ENCODE peak calls at places on chromosome 4, in four cellular contexts. One of them, this sample, is unnamed.

GRCh38 chr4:31390849-31391248 is 670.7 kb downstream of the PCDH7 start:
- DNase-seq in nucleus accumbens: no peak
- DNase-seq in NCI-H1105: no peak
- DNase-seq in stimulated activated CD8-positive, alpha-beta memory T cell treated with anti-CD3 and anti-CD28 coated beads, Interleukin-4, amount 100 ng/mL, for 24 hours: no peak
- DNase-seq in this sample: no peak

GRCh38 chr4:56410247-56410646 is 23.0 kb upstream of the AASDH start:
- DNase-seq in NCI-H1105: peak
- DNase-seq in nucleus accumbens: peak
- DNase-seq in stimulated activated CD8-positive, alpha-beta memory T cell treated with anti-CD3 and anti-CD28 coated beads, Interleukin-4, amount 100 ng/mL, for 24 hours: no peak
- DNase-seq in this sample: peak

GRCh38 chr4:118969359-118969758 is 80.7 kb downstream of the SYNPO2 start:
- DNase-seq in NCI-H1105: no peak
- DNase-seq in nucleus accumbens: no peak
- DNase-seq in stimulated activated CD8-positive, alpha-beta memory T cell treated with anti-CD3 and anti-CD28 coated beads, Interleukin-4, amount 100 ng/mL, for 24 hours: no peak
- DNase-seq in this sample: no peak

GRCh38 chr4:128782076-128782715 is 27.3 kb upstream of the JADE1 start:
- DNase-seq in stimulated activated CD8-positive, alpha-beta memory T cell treated with anti-CD3 and anti-CD28 coated beads, Interleukin-4, amount 100 ng/mL, for 24 hours: peak
- DNase-seq in nucleus accumbens: peak
- DNase-seq in NCI-H1105: no peak
- DNase-seq in this sample: no peak

GRCh38 chr4:70838400-70838971 is 1.2 kb downstream of the GRSF1 start:
- DNase-seq in NCI-H1105: no peak
- DNase-seq in stimulated activated CD8-positive, alpha-beta memory T cell treated with anti-CD3 and anti-CD28 coated beads, Interleukin-4, amount 100 ng/mL, for 24 hours: no peak
- DNase-seq in nucleus accumbens: no peak
- DNase-seq in this sample: no peak

GRCh38 chr4:133668061-133668851 is 519.2 kb downstream of the PCDH10 start:
- DNase-seq in NCI-H1105: no peak
- DNase-seq in nucleus accumbens: no peak
- DNase-seq in stimulated activated CD8-positive, alpha-beta memory T cell treated with anti-CD3 and anti-CD28 coated beads, Interleukin-4, amount 100 ng/mL, for 24 hours: no peak
- DNase-seq in this sample: no peak

GRCh38 chr4:51906167-51906647 is 63.3 kb downstream of the DCUN1D4 start:
- DNase-seq in NCI-H1105: no peak
- DNase-seq in stimulated activated CD8-positive, alpha-beta memory T cell treated with anti-CD3 and anti-CD28 coated beads, Interleukin-4, amount 100 ng/mL, for 24 hours: no peak
- DNase-seq in nucleus accumbens: peak
- DNase-seq in this sample: no peak

GRCh38 chr4:158826882-158827281 is 58.1 kb downstream of the FNIP2 start:
- DNase-seq in nucleus accumbens: no peak
- DNase-seq in stimulated activated CD8-positive, alpha-beta memory T cell treated with anti-CD3 and anti-CD28 coated beads, Interleukin-4, amount 100 ng/mL, for 24 hours: no peak
- DNase-seq in NCI-H1105: no peak
- DNase-seq in this sample: no peak

GRCh38 chr4:92304073-92304472 is 307 bp downstream of the GRID2 start:
- DNase-seq in stimulated activated CD8-positive, alpha-beta memory T cell treated with anti-CD3 and anti-CD28 coated beads, Interleukin-4, amount 100 ng/mL, for 24 hours: no peak
- DNase-seq in nucleus accumbens: peak
- DNase-seq in NCI-H1105: no peak
- DNase-seq in this sample: no peak

GRCh38 chr4:4474496-4474895 is 67.4 kb downstream of the STX18 start:
- DNase-seq in NCI-H1105: no peak
- DNase-seq in stimulated activated CD8-positive, alpha-beta memory T cell treated with anti-CD3 and anti-CD28 coated beads, Interleukin-4, amount 100 ng/mL, for 24 hours: no peak
- DNase-seq in nucleus accumbens: no peak
- DNase-seq in this sample: no peak

GRCh38 chr4:112564706-112565270 is 48.8 kb upstream of the NEUROG2 start:
- DNase-seq in stimulated activated CD8-positive, alpha-beta memory T cell treated with anti-CD3 and anti-CD28 coated beads, Interleukin-4, amount 100 ng/mL, for 24 hours: no peak
- DNase-seq in nucleus accumbens: no peak
- DNase-seq in NCI-H1105: no peak
- DNase-seq in this sample: no peak

GRCh38 chr4:40484346-40484745 is 145.3 kb downstream of the RBM47 start:
- DNase-seq in NCI-H1105: no peak
- DNase-seq in nucleus accumbens: no peak
- DNase-seq in stimulated activated CD8-positive, alpha-beta memory T cell treated with anti-CD3 and anti-CD28 coated beads, Interleukin-4, amount 100 ng/mL, for 24 hours: no peak
- DNase-seq in this sample: no peak

GRCh38 chr4:126661194-126661593 is 971.6 kb upstream of the INTU start:
- DNase-seq in nucleus accumbens: no peak
- DNase-seq in NCI-H1105: no peak
- DNase-seq in stimulated activated CD8-positive, alpha-beta memory T cell treated with anti-CD3 and anti-CD28 coated beads, Interleukin-4, amount 100 ng/mL, for 24 hours: no peak
- DNase-seq in this sample: no peak

GRCh38 chr4:155007660-155008176 is 200.7 kb upstream of the NPY2R start:
- DNase-seq in nucleus accumbens: no peak
- DNase-seq in NCI-H1105: no peak
- DNase-seq in stimulated activated CD8-positive, alpha-beta memory T cell treated with anti-CD3 and anti-CD28 coated beads, Interleukin-4, amount 100 ng/mL, for 24 hours: no peak
- DNase-seq in this sample: no peak

GRCh38 chr4:25523405-25523804 is 132.2 kb upstream of the SLC34A2 start:
- DNase-seq in nucleus accumbens: no peak
- DNase-seq in NCI-H1105: no peak
- DNase-seq in stimulated activated CD8-positive, alpha-beta memory T cell treated with anti-CD3 and anti-CD28 coated beads, Interleukin-4, amount 100 ng/mL, for 24 hours: no peak
- DNase-seq in this sample: no peak

GRCh38 chr4:153247116-153247490 is 42.9 kb downstream of the TRIM2 start:
- DNase-seq in stimulated activated CD8-positive, alpha-beta memory T cell treated with anti-CD3 and anti-CD28 coated beads, Interleukin-4, amount 100 ng/mL, for 24 hours: no peak
- DNase-seq in NCI-H1105: no peak
- DNase-seq in nucleus accumbens: no peak
- DNase-seq in this sample: no peak

GRCh38 chr4:57078685-57079521 is 31.3 kb downstream of the IGFBP7 start:
- DNase-seq in nucleus accumbens: peak
- DNase-seq in NCI-H1105: peak
- DNase-seq in stimulated activated CD8-positive, alpha-beta memory T cell treated with anti-CD3 and anti-CD28 coated beads, Interleukin-4, amount 100 ng/mL, for 24 hours: no peak
- DNase-seq in this sample: no peak

GRCh38 chr4:151031831-151032605 is 16.9 kb upstream of the LRBA start:
- DNase-seq in stimulated activated CD8-positive, alpha-beta memory T cell treated with anti-CD3 and anti-CD28 coated beads, Interleukin-4, amount 100 ng/mL, for 24 hours: no peak
- DNase-seq in nucleus accumbens: no peak
- DNase-seq in NCI-H1105: no peak
- DNase-seq in this sample: no peak

GRCh38 chr4:98780111-98780549 is 121.7 kb upstream of the TSPAN5 start:
- DNase-seq in stimulated activated CD8-positive, alpha-beta memory T cell treated with anti-CD3 and anti-CD28 coated beads, Interleukin-4, amount 100 ng/mL, for 24 hours: no peak
- DNase-seq in nucleus accumbens: no peak
- DNase-seq in NCI-H1105: no peak
- DNase-seq in this sample: no peak

GRCh38 chr4:67765928-67766327 is 11.7 kb upstream of the GNRHR start:
- DNase-seq in stimulated activated CD8-positive, alpha-beta memory T cell treated with anti-CD3 and anti-CD28 coated beads, Interleukin-4, amount 100 ng/mL, for 24 hours: no peak
- DNase-seq in nucleus accumbens: no peak
- DNase-seq in NCI-H1105: no peak
- DNase-seq in this sample: no peak

GRCh38 chr4:99383833-99384392 is 31.4 kb upstream of the ADH1C start:
- DNase-seq in stimulated activated CD8-positive, alpha-beta memory T cell treated with anti-CD3 and anti-CD28 coated beads, Interleukin-4, amount 100 ng/mL, for 24 hours: no peak
- DNase-seq in nucleus accumbens: no peak
- DNase-seq in NCI-H1105: no peak
- DNase-seq in this sample: no peak

This sample was measured in NCI-H2107.